ENCODE peak calls at places on chromosome 4, in seven cellular contexts. H is H1, D is H9, J is neuronal stem cell, E is mesendoderm, V is trophoblast cell, G is mesenchymal stem cell. K is an unnamed sample.

GRCh38 chr4:38620527-38620926 is 43.5 kb upstream of the KLF3 start:
- DNase-seq in D (no peak), E (no peak), V (no peak), H (no peak), J (no peak), G (no peak), K (no peak)

GRCh38 chr4:17781072-17781830 is at the start of gene FAM184B:
- DNase-seq in V (no peak), H (no peak), D (peak; percentile 52), J (peak; percentile 30), G (peak; percentile 11), E (peak; percentile 29), K (no peak)

GRCh38 chr4:16056681-16057400 is 27.0 kb downstream of the PROM1 start:
- DNase-seq in E (no peak), D (no peak), H (no peak), J (no peak), G (peak; percentile 17), V (no peak), K (no peak)

GRCh38 chr4:10163296-10163695 is 46.7 kb upstream of the WDR1 start:
- DNase-seq in J (no peak), V (no peak), G (no peak), E (no peak), H (no peak), D (no peak), K (no peak)

GRCh38 chr4:13701937-13702446 is 74.5 kb upstream of the BOD1L1 start:
- DNase-seq in E (peak; percentile 14), G (no peak), D (no peak), V (peak; percentile 53), H (no peak), J (no peak), K (peak; percentile 62)

GRCh38 chr4:185212566-185212965 is 3.2 kb downstream of the SNX25 start:
- DNase-seq in G (no peak), V (no peak), D (no peak), J (no peak), H (no peak), E (peak; percentile 33), K (peak; percentile 69)

GRCh38 chr4:39494354-39494753 is 32.9 kb downstream of the UGDH start:
- DNase-seq in V (peak; percentile 18), J (no peak), E (no peak), D (no peak), G (no peak), H (no peak), K (no peak)

GRCh38 chr4:23602720-23603119 is 287.1 kb downstream of the PPARGC1A start:
- DNase-seq in G (no peak), H (no peak), D (no peak), V (no peak), J (no peak), E (no peak), K (no peak)

GRCh38 chr4:185708348-185708747 is 103.6 kb downstream of the SORBS2 start:
- DNase-seq in D (no peak), G (no peak), J (no peak), E (no peak), H (no peak), V (no peak), K (peak; percentile 52)

GRCh38 chr4:136505020-136505419 is 1027.3 kb downstream of the PCDH18 start:
- DNase-seq in J (no peak), G (peak; percentile 5), E (peak; percentile 24), V (peak; percentile 20), D (no peak), H (no peak), K (no peak)
- H3K4ac ChIP-seq in J (no peak overlapping the region), G (no peak overlapping the region), E (no peak overlapping the region), V (no peak overlapping the region), D (no peak overlapping the region), H (peak overlapping the region; percentile 55), K (no peak overlapping the region)

GRCh38 chr4:180641495-180641894 is 1601.7 kb upstream of the TENM3 start:
- DNase-seq in V (no peak), D (no peak), J (no peak), H (no peak), E (no peak), G (no peak), K (no peak)
- H3K4ac ChIP-seq in V (no peak overlapping the region), D (no peak overlapping the region), J (no peak overlapping the region), H (no peak overlapping the region), E (no peak overlapping the region), G (no peak overlapping the region), K (no peak overlapping the region)

DNA sequence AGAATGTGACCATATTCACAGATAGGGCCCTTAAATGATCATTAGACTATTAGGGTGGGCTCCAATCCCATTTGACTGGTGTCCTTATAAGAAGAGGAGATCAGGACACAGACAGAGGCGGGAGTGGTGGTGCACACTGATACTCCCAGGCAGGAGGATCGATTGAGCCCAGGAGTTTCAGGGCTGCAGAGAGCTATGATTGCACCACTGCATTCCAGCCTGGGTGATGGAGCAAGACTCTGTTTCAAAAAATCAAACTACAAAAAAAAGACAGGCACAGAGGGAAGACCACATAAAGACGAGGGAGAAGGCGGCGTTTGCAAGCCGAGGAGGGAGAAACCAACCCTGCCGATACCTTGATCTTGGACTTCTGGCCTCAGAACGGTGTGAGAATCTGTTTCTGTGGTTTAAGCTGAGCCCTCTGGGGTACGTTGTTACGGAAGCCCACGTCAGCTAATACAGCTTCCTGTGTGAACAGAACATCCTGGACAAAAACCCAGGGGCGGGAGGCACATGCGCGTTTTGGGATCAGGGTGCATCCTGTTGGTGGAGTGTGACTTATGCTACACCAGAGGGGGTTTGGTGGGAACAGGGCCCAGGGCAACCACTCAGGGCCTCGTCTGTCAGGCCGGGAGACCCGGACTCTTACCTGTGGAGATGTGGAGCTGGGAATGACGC is 211.8 kb upstream of the PSAPL1 start:
- DNase-seq in G (peak; percentile 17), V (peak; percentile 10), E (no peak), J (no peak), H (no peak), D (no peak), K (peak; percentile 14)
- H3K4ac ChIP-seq in G (no peak overlapping the region), V (no peak overlapping the region), E (no peak overlapping the region), J (no peak overlapping the region), H (no peak overlapping the region), D (no peak overlapping the region), K (peak overlapping the region; percentile 49)

DNA sequence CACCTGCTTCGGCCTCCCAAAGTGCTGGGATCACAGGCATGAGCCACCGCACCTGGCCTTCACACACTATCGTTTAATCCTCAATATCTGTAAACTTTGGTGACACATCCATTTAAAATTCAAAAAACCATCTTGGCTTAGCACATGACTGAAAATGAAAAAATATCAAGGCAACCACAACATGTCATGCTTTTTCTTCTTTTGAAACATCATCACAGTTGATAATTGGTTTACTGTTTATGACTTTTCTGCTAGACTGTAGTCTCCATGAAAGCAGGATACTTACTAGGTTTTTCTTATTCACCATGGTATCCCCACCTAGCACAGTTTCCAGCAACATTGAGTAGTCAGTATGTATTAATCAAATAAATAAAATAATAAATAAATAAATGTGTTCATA is 11.0 kb downstream of the GNRHR start:
- DNase-seq in E (no peak), V (no peak), G (no peak), D (no peak), H (no peak), J (no peak), K (no peak)
- H3K4ac ChIP-seq in E (no peak overlapping the region), V (no peak overlapping the region), G (no peak overlapping the region), D (no peak overlapping the region), H (no peak overlapping the region), J (no peak overlapping the region), K (no peak overlapping the region)

GRCh38 chr4:78753091-78753490 is 23.1 kb upstream of the BMP2K start:
- DNase-seq in G (no peak), J (no peak), H (no peak), D (no peak), E (no peak), V (no peak), K (no peak)
- H3K4ac ChIP-seq in G (no peak overlapping the region), J (no peak overlapping the region), H (no peak overlapping the region), D (no peak overlapping the region), E (no peak overlapping the region), V (no peak overlapping the region), K (no peak overlapping the region)

DNA sequence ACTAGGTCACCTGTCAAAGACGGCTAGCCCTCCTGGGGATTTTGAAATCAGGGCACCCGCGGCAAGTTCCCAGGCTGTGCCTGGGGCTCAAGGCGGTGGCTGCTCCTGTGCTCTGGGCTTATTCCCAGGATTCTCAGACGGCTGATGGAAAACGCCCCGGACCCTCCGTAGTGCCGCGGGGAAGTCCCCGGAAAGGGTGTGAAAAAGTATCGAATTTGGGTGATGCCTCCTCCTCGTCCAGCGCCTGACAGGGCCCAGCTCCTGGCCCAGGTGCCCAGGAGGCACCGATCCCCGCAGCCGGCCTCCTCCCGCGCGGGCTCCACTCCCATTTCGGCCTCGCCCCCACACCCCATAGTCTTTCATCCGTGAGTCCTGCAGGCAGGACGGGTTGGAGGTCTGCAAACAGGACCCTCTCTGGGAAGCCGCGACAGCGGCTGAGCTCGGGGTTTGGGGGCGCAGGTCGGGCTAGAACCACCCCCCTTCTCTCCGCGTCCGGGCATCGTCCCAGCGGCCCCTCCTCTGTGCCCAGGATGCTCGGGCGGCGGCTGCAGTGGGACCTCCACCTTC is 1.1 kb upstream of the NSG1 start:
- DNase-seq in D (no peak), H (no peak), E (no peak), V (peak; percentile 31), G (no peak), J (no peak), K (no peak)
- H3K4ac ChIP-seq in D (no peak overlapping the region), H (no peak overlapping the region), E (no peak overlapping the region), V (no peak overlapping the region), G (no peak overlapping the region), J (no peak overlapping the region), K (no peak overlapping the region)

GRCh38 chr4:1250527-1250812 is 1.5 kb upstream of the CTBP1 start:
- DNase-seq in V (no peak), D (no peak), E (no peak), G (no peak), J (no peak), H (no peak), K (no peak)
- H3K4ac ChIP-seq in V (no peak overlapping the region), D (no peak overlapping the region), E (no peak overlapping the region), G (no peak overlapping the region), J (no peak overlapping the region), H (no peak overlapping the region), K (no peak overlapping the region)

GRCh38 chr4:2449051-2449450 is 19.9 kb upstream of the RNF4 start:
- DNase-seq in D (no peak), H (no peak), V (no peak), G (no peak), J (no peak), E (no peak), K (no peak)
- H3K4ac ChIP-seq in D (no peak overlapping the region), H (no peak overlapping the region), V (no peak overlapping the region), G (no peak overlapping the region), J (no peak overlapping the region), E (no peak overlapping the region), K (no peak overlapping the region)

GRCh38 chr4:130747842-130748241 is 1651.9 kb downstream of the C4orf33 start:
- DNase-seq in E (peak; percentile 32), H (no peak), V (no peak), D (no peak), G (peak; percentile 18), J (no peak), K (no peak)
- H3K4ac ChIP-seq in E (no peak overlapping the region), H (no peak overlapping the region), V (no peak overlapping the region), D (no peak overlapping the region), G (no peak overlapping the region), J (no peak overlapping the region), K (no peak overlapping the region)

K was measured in IMR-90.